ENCODE peak calls at places on chromosomes 11 and 22, in four cellular contexts. A is H9, D is IMR-90, K is H1. L is an unnamed sample.

GRCh38 chr11:44261800-44262591 is 47.9 kb downstream of the ALX4 start:
- DNase-seq in A (no peak), D (no peak), K (no peak), L (no peak)

GRCh38 chr22:26161746-26162145 is 7.5 kb upstream of the SEZ6L start:
- DNase-seq in K (no peak), A (no peak), D (no peak), L (no peak)

GRCh38 chr11:64251986-64252837 is 882 bp downstream of the PLCB3 start:
- DNase-seq in D (no peak), A (no peak), K (peak), L (peak)

GRCh38 chr11:62461740-62462522 is 43.1 kb downstream of the SCGB1A1 start:
- DNase-seq in A (no peak), K (no peak), D (peak), L (no peak)

GRCh38 chr22:48945621-48946458 is 881.8 kb downstream of the BRD1 start:
- DNase-seq in K (peak), A (peak), D (no peak), L (no peak)

GRCh38 chr11:32137263-32137662 is 46.4 kb downstream of the RCN1 start:
- DNase-seq in D (peak), A (no peak), K (no peak), L (peak)

GRCh38 chr22:30265851-30266444 is 703 bp downstream of the OSM start:
- DNase-seq in A (no peak), K (no peak), D (no peak), L (no peak)

GRCh38 chr22:34579519-34579918 is 486.4 kb upstream of the ISX start:
- DNase-seq in K (no peak), D (no peak), A (no peak), L (no peak)

GRCh38 chr22:19880786-19881569 is 26.3 kb upstream of the GNB1L start:
- DNase-seq in D (peak), A (peak), K (peak), L (peak)

GRCh38 chr11:14042686-14043440 is 80.3 kb downstream of the SPON1 start:
- DNase-seq in A (no peak), D (no peak), K (no peak), L (no peak)

GRCh38 chr11:75495749-75496641 is 29.7 kb downstream of the GDPD5 start:
- DNase-seq in D (no peak), K (peak), A (peak), L (peak)

GRCh38 chr11:119476666-119477331 is 53.8 kb upstream of the THY1 start:
- DNase-seq in A (peak), K (peak), D (no peak), L (no peak)

GRCh38 chr11:131580466-131580865 is 210.1 kb downstream of the NTM start:
- DNase-seq in D (no peak), A (no peak), K (no peak), L (no peak)

GRCh38 chr11:84396521-84396920 is 1110.4 kb upstream of the CCDC90B start:
- DNase-seq in K (no peak), D (no peak), A (no peak), L (peak)

GRCh38 chr11:1487091-1487850 is 692 bp upstream of the MOB2 start:
- DNase-seq in A (no peak), D (no peak), K (no peak), L (no peak)

GRCh38 chr11:117676501-117676900 is 120.5 kb downstream of the DSCAML1 start:
- DNase-seq in K (no peak), D (no peak), A (no peak), L (no peak)

GRCh38 chr11:47616726-47617416 is 22.7 kb upstream of the C1QTNF4 start:
- DNase-seq in K (no peak), D (peak), A (peak), L (peak)

GRCh38 chr11:46808804-46809431 is 37.2 kb downstream of the CKAP5 start:
- DNase-seq in K (no peak), D (peak), A (no peak), L (peak)

GRCh38 chr11:19872526-19873135 is 160.0 kb downstream of the NAV2 start:
- DNase-seq in A (peak), D (no peak), K (peak), L (no peak)

GRCh38 chr11:5280582-5281102 is 10.9 kb upstream of the HBE1 start:
- DNase-seq in K (no peak), A (peak), D (peak), L (peak)

GRCh38 chr11:130050272-130050671 is 19.4 kb upstream of the APLP2 start:
- DNase-seq in A (no peak), D (peak), K (no peak), L (peak)

GRCh38 chr11:120877746-120878365 is 146.0 kb upstream of the TBCEL start:
- DNase-seq in K (no peak), A (no peak), D (no peak), L (no peak)

GRCh38 chr11:1083621-1084551 is 9.2 kb downstream of the MUC2 start:
- DNase-seq in D (no peak), A (no peak), K (no peak), L (no peak)

GRCh38 chr22:25024895-25025294 is 72.4 kb downstream of the KIAA1671 start:
- DNase-seq in K (no peak), A (no peak), D (no peak), L (no peak)

GRCh38 chr11:69301491-69302401 is 7.8 kb downstream of the MYEOV start:
- DNase-seq in K (no peak), D (peak), A (no peak), L (peak)

GRCh38 chr11:13834463-13834862 is 128.1 kb upstream of the SPON1 start:
- DNase-seq in D (no peak), A (peak), K (peak), L (peak)

GRCh38 chr22:26170795-26171194 is 1.5 kb downstream of the SEZ6L start:
- DNase-seq in D (no peak), K (peak), A (peak), L (peak)

GRCh38 chr11:77055056-77055680 is 11.6 kb upstream of the CAPN5 start:
- DNase-seq in A (no peak), D (no peak), K (peak), L (no peak)

GRCh38 chr11:46504817-46505613 is 88.8 kb downstream of the AMBRA1 start:
- DNase-seq in D (peak), A (no peak), K (no peak), L (no peak)

GRCh38 chr11:7949934-7950333 is 8.4 kb upstream of the OR10A3 start:
- DNase-seq in A (no peak), K (no peak), D (no peak), L (no peak)

GRCh38 chr11:103420593-103420992 is 311.4 kb downstream of the DYNC2H1 start:
- DNase-seq in A (no peak), D (peak), K (no peak), L (no peak)

GRCh38 chr11:44366741-44367140 is 56.8 kb upstream of the ALX4 start:
- DNase-seq in A (no peak), K (no peak), D (no peak), L (no peak)

GRCh38 chr11:86372586-86372985 is 2.1 kb upstream of the CCDC81 start:
- DNase-seq in A (no peak), D (no peak), K (no peak), L (no peak)

GRCh38 chr11:133134561-133135173 is 397.6 kb downstream of the OPCML start:
- DNase-seq in A (peak), D (peak), K (peak), L (peak)

GRCh38 chr11:72308226-72309073 is 64.5 kb upstream of the PHOX2A start:
- DNase-seq in K (no peak), D (peak), A (no peak), L (no peak)

GRCh38 chr11:72306186-72306585 is 62.2 kb upstream of the PHOX2A start:
- DNase-seq in A (no peak), D (peak), K (no peak), L (no peak)

GRCh38 chr11:72309074-72309598 is 65.2 kb upstream of the PHOX2A start:
- DNase-seq in D (no peak), K (no peak), A (no peak), L (no peak)

GRCh38 chr11:72305077-72305476 is 61.1 kb upstream of the PHOX2A start:
- DNase-seq in K (no peak), D (no peak), A (no peak), L (no peak)

GRCh38 chr11:72307439-72307838 is 63.5 kb upstream of the PHOX2A start:
- DNase-seq in A (no peak), D (no peak), K (no peak), L (no peak)
- H3K27ac ChIP-seq in A (no peak), D (no peak), K (no peak), L (no peak)

GRCh38 chr22:17191163-17191562 is 28.1 kb downstream of the ADA2 start:
- DNase-seq in D (peak), K (no peak), A (no peak), L (no peak)
- H2BK5ac ChIP-seq in D (no peak), K (no peak), A (no peak), L (no peak)

GRCh38 chr11:112537846-112538330 is 277.2 kb upstream of the PLET1 start:
- DNase-seq in A (no peak), K (no peak), D (no peak), L (no peak)

GRCh38 chr11:112539741-112540140 is 279.1 kb upstream of the PLET1 start:
- DNase-seq in D (no peak), K (no peak), A (no peak), L (no peak)

GRCh38 chr11:112540261-112540660 is 279.6 kb upstream of the PLET1 start:
- DNase-seq in K (no peak), D (no peak), A (no peak), L (no peak)

GRCh38 chr11:112539165-112539564 is 278.5 kb upstream of the PLET1 start:
- DNase-seq in K (no peak), D (no peak), A (no peak), L (no peak)

GRCh38 chr11:112538529-112538928 is 277.9 kb upstream of the PLET1 start:
- DNase-seq in D (no peak), A (no peak), K (no peak), L (no peak)
- H3K56ac ChIP-seq in D (no peak), A (no peak), K (no peak), L (no peak)

GRCh38 chr22:40419718-40420117 is 49.3 kb downstream of the SGSM3 start:
- DNase-seq in D (no peak), K (no peak), A (no peak), L (no peak)

GRCh38 chr22:40420341-40421081 is 50.1 kb downstream of the SGSM3 start:
- DNase-seq in A (no peak), K (no peak), D (no peak), L (no peak)

GRCh38 chr22:40417041-40417440 is 46.6 kb downstream of the SGSM3 start:
- DNase-seq in A (no peak), K (no peak), D (no peak), L (no peak)

GRCh38 chr22:40417881-40418280 is 47.5 kb downstream of the SGSM3 start:
- DNase-seq in A (no peak), K (no peak), D (no peak), L (no peak)

GRCh38 chr22:40418366-40419201 is 48.2 kb downstream of the SGSM3 start:
- DNase-seq in K (peak), A (no peak), D (peak), L (no peak)
- H3K27ac ChIP-seq in K (no peak), A (no peak), D (no peak), L (no peak)

DNA sequence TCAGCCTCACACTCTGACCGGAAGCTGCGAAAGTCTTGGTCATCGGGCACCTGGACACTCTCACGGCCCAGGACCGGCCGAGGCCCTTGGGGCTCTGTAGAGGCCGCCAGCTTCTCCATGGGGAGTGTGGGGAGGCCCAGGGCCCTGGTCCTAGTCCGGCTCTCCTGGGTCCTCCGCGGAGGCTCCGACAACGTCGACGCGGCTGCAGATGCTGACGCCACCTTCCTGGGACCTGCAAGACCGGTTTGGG is 12.9 kb downstream of the STARD10 start:
- DNase-seq in D (no peak), A (no peak), K (peak), L (no peak)
- H2BK5ac ChIP-seq in D (no peak), A (no peak), K (no peak), L (no peak)

DNA sequence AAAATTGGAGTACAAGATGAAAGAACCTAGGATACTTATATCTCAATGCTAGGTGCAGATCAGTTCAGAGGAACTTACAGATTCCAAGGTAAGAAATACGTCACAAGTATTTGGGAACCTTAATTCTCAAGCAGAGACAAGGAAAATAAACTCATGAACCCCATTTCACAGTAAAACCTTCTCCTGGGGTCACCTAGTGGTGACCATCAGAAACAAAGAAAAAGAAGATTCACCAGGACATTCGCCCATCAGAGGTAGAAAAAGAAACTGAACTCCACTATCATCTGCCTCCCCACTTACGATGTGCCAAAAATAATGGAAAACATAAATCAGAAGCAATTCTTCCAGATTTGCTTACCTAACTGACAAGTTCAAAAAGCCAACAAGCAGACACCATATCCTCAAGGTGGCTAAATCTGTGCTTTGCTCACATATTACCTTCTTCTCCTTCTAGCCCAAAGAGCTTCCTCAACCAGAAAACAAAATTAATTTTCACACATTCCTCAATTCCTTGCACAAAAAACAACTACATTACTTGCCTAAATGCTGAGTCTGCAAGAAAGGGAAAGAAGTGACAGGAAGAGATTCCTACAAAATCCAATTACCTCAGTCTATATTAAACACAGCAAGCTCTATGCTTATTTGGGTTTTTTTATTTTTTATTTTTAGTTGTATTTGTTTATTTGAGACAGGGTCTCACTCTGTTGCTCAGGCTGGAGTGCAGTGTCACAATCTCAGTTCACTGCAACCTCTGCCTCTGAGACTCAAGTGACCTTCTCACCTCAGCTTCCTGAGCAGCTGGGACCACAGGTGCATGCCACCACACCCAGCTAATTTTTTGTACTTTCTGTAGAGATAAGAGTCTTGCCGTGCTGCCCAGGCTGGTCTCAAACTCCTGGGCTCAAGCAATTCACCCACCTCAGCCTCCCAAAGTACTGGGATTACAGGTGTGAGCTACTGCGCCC is 4.7 kb downstream of the DENND5A start:
- DNase-seq in A (no peak), D (no peak), K (no peak), L (no peak)
- H3K56ac ChIP-seq in A (no peak), D (no peak), K (no peak), L (no peak)